ENCODE peak calls at places on chromosomes 11 and 22, in four cellular contexts. N is ovary, K is mesendoderm, S is lung. E is an unnamed sample.

GRCh38 chr22:17706451-17706900 is 67.8 kb downstream of the BID start:
- DNase-seq in K (peak), N (no peak), S (peak), E (no peak)

GRCh38 chr11:116852261-116853125 is 15.1 kb upstream of the APOA1 start:
- DNase-seq in K (no peak), S (no peak), N (peak), E (no peak)

GRCh38 chr11:122071680-122072321 is 44.2 kb downstream of the BLID start:
- DNase-seq in N (no peak), S (no peak), K (no peak), E (no peak)

GRCh38 chr22:46935506-46936377 is 173.3 kb downstream of the TBC1D22A start:
- DNase-seq in K (no peak), N (no peak), S (no peak), E (no peak)

GRCh38 chr11:11227686-11228085 is 125.4 kb downstream of the CSNK2A3 start:
- DNase-seq in N (no peak), K (no peak), S (no peak), E (no peak)

GRCh38 chr22:40666151-40666848 is 13.0 kb upstream of the MCHR1 start:
- DNase-seq in K (no peak), N (no peak), S (no peak), E (peak)

GRCh38 chr11:18253222-18253621 is 4.8 kb upstream of the SAA2 start:
- DNase-seq in S (no peak), K (no peak), N (no peak), E (no peak)

GRCh38 chr11:131809203-131809948 is 439.0 kb downstream of the NTM start:
- DNase-seq in S (no peak), N (no peak), K (no peak), E (no peak)

GRCh38 chr22:49010901-49011300 is 816.8 kb downstream of the BRD1 start:
- DNase-seq in S (no peak), K (no peak), N (no peak), E (no peak)

GRCh38 chr22:50269573-50270301 is 443 bp downstream of the MAPK11 start:
- DNase-seq in S (no peak), K (no peak), N (peak), E (peak)

GRCh38 chr22:27462190-27462589 is 339.4 kb downstream of the MN1 start:
- DNase-seq in K (peak), N (no peak), S (no peak), E (no peak)
- H3K27ac ChIP-seq in K (no peak), N (no peak), S (no peak), E (no peak)

DNA sequence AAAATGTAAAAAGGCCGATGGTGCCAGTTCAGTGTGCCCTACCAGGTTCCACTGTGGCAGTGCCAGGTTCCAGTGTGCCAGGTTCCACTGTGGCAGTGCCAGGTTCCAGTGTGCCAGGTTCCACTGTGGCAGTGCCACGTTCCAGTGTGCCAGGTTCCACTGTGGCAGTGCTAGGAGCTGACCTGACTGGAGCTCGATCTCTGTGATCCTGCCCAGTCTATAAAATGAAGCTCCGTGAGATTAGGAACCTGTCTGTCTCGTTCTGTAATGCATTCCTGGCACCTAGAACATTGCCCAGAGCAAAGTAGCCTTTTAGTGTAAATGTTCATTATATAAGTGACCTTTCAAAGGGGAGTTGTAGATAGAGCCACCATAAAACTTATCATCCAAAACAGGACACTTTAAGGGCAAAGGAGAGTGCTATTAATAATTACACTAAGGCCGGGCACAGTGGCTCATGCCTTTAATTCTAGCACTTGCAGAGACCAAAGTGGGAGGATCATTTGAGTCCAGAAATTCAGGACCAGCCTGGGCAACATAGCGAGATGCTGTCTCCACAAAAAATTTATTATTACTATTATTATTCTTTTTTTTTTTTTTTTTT is 36.0 kb downstream of the ART5 start:
- DNase-seq in N (no peak), S (no peak), K (no peak), E (no peak)
- H3K27ac ChIP-seq in N (no peak), S (no peak), K (no peak), E (peak)

DNA sequence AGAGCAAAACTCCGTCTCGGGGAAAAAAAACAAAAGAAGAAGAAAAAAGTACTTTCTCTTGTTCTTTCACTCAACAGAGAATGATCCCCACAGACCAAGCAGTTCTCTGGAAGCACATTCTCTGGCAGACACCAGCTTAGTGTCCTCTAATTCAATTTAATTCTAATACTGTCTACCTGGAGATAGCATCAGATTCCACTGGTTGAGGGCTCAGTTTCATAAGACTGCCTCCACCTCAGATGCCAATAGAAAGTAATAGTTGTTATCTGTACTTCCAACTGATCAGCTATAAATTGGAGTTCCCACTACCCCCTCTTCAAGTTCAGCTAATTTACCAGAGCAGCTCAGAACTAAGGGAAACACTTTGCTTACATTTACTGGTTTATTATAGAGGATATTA is 64.2 kb downstream of the TMEM135 start:
- DNase-seq in S (no peak), K (no peak), N (no peak), E (no peak)
- H3K27ac ChIP-seq in S (no peak), K (no peak), N (no peak), E (no peak)

GRCh38 chr22:19806213-19807160 is 45.9 kb downstream of the TBX1 start:
- DNase-seq in N (peak), S (peak), K (no peak), E (peak)

GRCh38 chr22:19807161-19807913 is 46.8 kb downstream of the TBX1 start:
- DNase-seq in K (no peak), N (peak), S (no peak), E (peak)

GRCh38 chr22:19807914-19808872 is 46.5 kb downstream of the GNB1L start:
- DNase-seq in S (no peak), N (no peak), K (no peak), E (no peak)

GRCh38 chr22:19803736-19804267 is 43.2 kb downstream of the TBX1 start:
- DNase-seq in K (no peak), S (no peak), N (no peak), E (peak)

DNA sequence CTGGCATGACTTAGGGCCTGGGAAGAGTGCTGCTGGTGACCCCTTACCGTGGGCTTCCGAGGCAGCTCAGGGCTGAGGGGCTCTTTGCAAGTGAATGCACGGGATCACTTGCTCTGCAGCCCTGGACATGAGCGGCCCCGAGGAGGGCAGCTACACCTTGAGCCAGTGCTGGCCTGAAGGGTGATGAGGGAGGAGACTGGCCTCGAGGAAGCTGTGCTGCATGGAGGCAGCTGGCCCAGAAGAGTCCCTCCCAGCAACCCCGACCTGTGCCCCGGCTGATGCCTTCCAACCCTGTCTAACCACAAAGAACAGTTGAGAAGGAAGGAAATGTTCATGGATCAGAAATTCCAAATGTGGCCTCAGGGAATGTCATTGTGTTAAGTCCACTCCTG is 45.2 kb downstream of the TBX1 start:
- DNase-seq in N (no peak), S (no peak), K (no peak), E (peak)
- H3K27ac ChIP-seq in N (no peak), S (no peak), K (no peak), E (no peak)

E was measured in left ventricle myocardium inferior.